ENCODE peak calls at places on chromosome 3, in four cellular contexts. O is Daoy, T is amniotic stem cell, M is endothelial cell. L is an unnamed sample.
A peak's percentile ranks its signal among the peaks of the same experiment; 100 is the strongest.

GRCh38 chr3:194205675-194206133 is 69.8 kb downstream of the HES1 start:
- DNase-seq in O (no peak), T (no peak), M (peak; percentile 44), L (peak; percentile 83)

GRCh38 chr3:151203053-151203420 is at the start of gene GPR171:
- DNase-seq in O (no peak), T (no peak), M (no peak), L (no peak)

GRCh38 chr3:118641608-118642007 is 393.0 kb downstream of the IGSF11 start:
- DNase-seq in O (peak; percentile 11), T (no peak), M (peak; percentile 67), L (peak; percentile 79)

GRCh38 chr3:56751056-56751455 is 50.7 kb downstream of the ARHGEF3 start:
- DNase-seq in O (no peak), T (no peak), M (no peak), L (no peak)

GRCh38 chr3:98027084-98027445 is 8.1 kb downstream of the GABRR3 start:
- DNase-seq in O (no peak), T (no peak), M (no peak), L (no peak)

GRCh38 chr3:123652346-123652984 is 67.6 kb upstream of the HACD2 start:
- DNase-seq in O (peak; percentile 74), T (peak; percentile 64), M (peak; percentile 91), L (peak; percentile 97)

GRCh38 chr3:28651159-28651558 is 302.5 kb upstream of the AZI2 start:
- DNase-seq in O (no peak), T (no peak), M (no peak), L (no peak)

GRCh38 chr3:145899229-145899628 is 261.8 kb downstream of the PLOD2 start:
- DNase-seq in O (no peak), T (no peak), M (no peak), L (no peak)

GRCh38 chr3:37909067-37909911 is 47.6 kb downstream of the CTDSPL start:
- DNase-seq in O (peak; percentile 8), T (no peak), M (no peak), L (no peak)

L was measured in endodermal cell.